ENCODE peak calls at places on chromosomes 13 and 19, in eight cellular contexts. One of them, this sample, is unnamed.

GRCh38 chr13:41107104-41107571 is 25.5 kb downstream of the KBTBD6 start:
- DNase-seq in heart left ventricle: no peak
- DNase-seq in psoas muscle: no peak
- DNase-seq in colonic mucosa: no peak
- DNase-seq in K562: no peak
- DNase-seq in stomach: no peak
- DNase-seq in PC-9: no peak
- DNase-seq in trophoblast cell: no peak
- DNase-seq in this sample: no peak

GRCh38 chr13:80598189-80598588 is 257.3 kb upstream of the SPRY2 start:
- DNase-seq in colonic mucosa: no peak
- DNase-seq in heart left ventricle: no peak
- DNase-seq in K562: no peak
- DNase-seq in stomach: no peak
- DNase-seq in PC-9: no peak
- DNase-seq in psoas muscle: no peak
- DNase-seq in trophoblast cell: no peak
- DNase-seq in this sample: no peak

GRCh38 chr19:18611327-18612050 is 1.2 kb upstream of the TMEM59L start:
- DNase-seq in colonic mucosa: no peak
- DNase-seq in heart left ventricle: no peak
- DNase-seq in K562: peak
- DNase-seq in stomach: no peak
- DNase-seq in psoas muscle: no peak
- DNase-seq in PC-9: no peak
- DNase-seq in trophoblast cell: peak
- DNase-seq in this sample: no peak

GRCh38 chr19:17333611-17334413 is 843 bp downstream of the ANO8 start:
- DNase-seq in heart left ventricle: no peak
- DNase-seq in colonic mucosa: no peak
- DNase-seq in K562: peak
- DNase-seq in stomach: peak
- DNase-seq in PC-9: peak
- DNase-seq in psoas muscle: no peak
- DNase-seq in trophoblast cell: no peak
- DNase-seq in this sample: no peak

GRCh38 chr13:51906581-51906980 is 44.8 kb downstream of the CCDC70 start:
- DNase-seq in psoas muscle: no peak
- DNase-seq in stomach: peak
- DNase-seq in PC-9: no peak
- DNase-seq in heart left ventricle: no peak
- DNase-seq in trophoblast cell: no peak
- DNase-seq in K562: no peak
- DNase-seq in colonic mucosa: no peak
- DNase-seq in this sample: no peak

GRCh38 chr19:30870861-30871260 is 478.4 kb downstream of the TSHZ3 start:
- DNase-seq in stomach: no peak
- DNase-seq in PC-9: no peak
- DNase-seq in trophoblast cell: no peak
- DNase-seq in colonic mucosa: no peak
- DNase-seq in K562: no peak
- DNase-seq in heart left ventricle: no peak
- DNase-seq in psoas muscle: no peak
- DNase-seq in this sample: no peak

GRCh38 chr19:56594783-56595547 is at the start of gene ZNF71:
- DNase-seq in trophoblast cell: peak
- DNase-seq in K562: peak
- DNase-seq in psoas muscle: peak
- DNase-seq in heart left ventricle: peak
- DNase-seq in colonic mucosa: peak
- DNase-seq in stomach: peak
- DNase-seq in PC-9: peak
- DNase-seq in this sample: peak

GRCh38 chr13:39603424-39603947 is 493 bp upstream of the LHFPL6 start:
- DNase-seq in trophoblast cell: peak
- DNase-seq in colonic mucosa: no peak
- DNase-seq in PC-9: no peak
- DNase-seq in heart left ventricle: peak
- DNase-seq in psoas muscle: no peak
- DNase-seq in K562: no peak
- DNase-seq in stomach: no peak
- DNase-seq in this sample: no peak

GRCh38 chr13:24110011-24110410 is 50.5 kb upstream of the SPATA13 start:
- DNase-seq in trophoblast cell: no peak
- DNase-seq in colonic mucosa: no peak
- DNase-seq in K562: no peak
- DNase-seq in psoas muscle: no peak
- DNase-seq in PC-9: no peak
- DNase-seq in heart left ventricle: no peak
- DNase-seq in stomach: no peak
- DNase-seq in this sample: no peak

GRCh38 chr19:29961311-29961710 is 19.3 kb downstream of the URI1 start:
- DNase-seq in stomach: no peak
- DNase-seq in PC-9: no peak
- DNase-seq in heart left ventricle: no peak
- DNase-seq in psoas muscle: no peak
- DNase-seq in colonic mucosa: no peak
- DNase-seq in trophoblast cell: no peak
- DNase-seq in K562: no peak
- DNase-seq in this sample: no peak

GRCh38 chr13:25286308-25286968 is 850 bp downstream of the MTMR6 start:
- DNase-seq in stomach: no peak
- DNase-seq in psoas muscle: no peak
- DNase-seq in PC-9: peak
- DNase-seq in heart left ventricle: no peak
- DNase-seq in colonic mucosa: peak
- DNase-seq in trophoblast cell: peak
- DNase-seq in K562: no peak
- DNase-seq in this sample: no peak

GRCh38 chr19:32294871-32295438 is 50.5 kb upstream of the ZNF507 start:
- DNase-seq in stomach: no peak
- DNase-seq in PC-9: no peak
- DNase-seq in heart left ventricle: no peak
- DNase-seq in trophoblast cell: no peak
- DNase-seq in K562: no peak
- DNase-seq in colonic mucosa: no peak
- DNase-seq in psoas muscle: no peak
- DNase-seq in this sample: no peak

GRCh38 chr19:16361254-16361653 is 36.6 kb downstream of the KLF2 start:
- DNase-seq in psoas muscle: no peak
- DNase-seq in PC-9: no peak
- DNase-seq in colonic mucosa: no peak
- DNase-seq in trophoblast cell: no peak
- DNase-seq in stomach: no peak
- DNase-seq in heart left ventricle: no peak
- DNase-seq in K562: no peak
- DNase-seq in this sample: no peak

GRCh38 chr19:28541029-28541428 is 671.9 kb downstream of the UQCRFS1 start:
- DNase-seq in PC-9: no peak
- DNase-seq in trophoblast cell: no peak
- DNase-seq in colonic mucosa: no peak
- DNase-seq in heart left ventricle: no peak
- DNase-seq in K562: no peak
- DNase-seq in stomach: no peak
- DNase-seq in psoas muscle: no peak
- DNase-seq in this sample: no peak

GRCh38 chr19:50263176-50263575 is 59.8 kb downstream of the MYH14 start:
- DNase-seq in trophoblast cell: no peak
- DNase-seq in heart left ventricle: no peak
- DNase-seq in psoas muscle: no peak
- DNase-seq in stomach: no peak
- DNase-seq in colonic mucosa: no peak
- DNase-seq in K562: no peak
- DNase-seq in PC-9: no peak
- DNase-seq in this sample: no peak

DNA sequence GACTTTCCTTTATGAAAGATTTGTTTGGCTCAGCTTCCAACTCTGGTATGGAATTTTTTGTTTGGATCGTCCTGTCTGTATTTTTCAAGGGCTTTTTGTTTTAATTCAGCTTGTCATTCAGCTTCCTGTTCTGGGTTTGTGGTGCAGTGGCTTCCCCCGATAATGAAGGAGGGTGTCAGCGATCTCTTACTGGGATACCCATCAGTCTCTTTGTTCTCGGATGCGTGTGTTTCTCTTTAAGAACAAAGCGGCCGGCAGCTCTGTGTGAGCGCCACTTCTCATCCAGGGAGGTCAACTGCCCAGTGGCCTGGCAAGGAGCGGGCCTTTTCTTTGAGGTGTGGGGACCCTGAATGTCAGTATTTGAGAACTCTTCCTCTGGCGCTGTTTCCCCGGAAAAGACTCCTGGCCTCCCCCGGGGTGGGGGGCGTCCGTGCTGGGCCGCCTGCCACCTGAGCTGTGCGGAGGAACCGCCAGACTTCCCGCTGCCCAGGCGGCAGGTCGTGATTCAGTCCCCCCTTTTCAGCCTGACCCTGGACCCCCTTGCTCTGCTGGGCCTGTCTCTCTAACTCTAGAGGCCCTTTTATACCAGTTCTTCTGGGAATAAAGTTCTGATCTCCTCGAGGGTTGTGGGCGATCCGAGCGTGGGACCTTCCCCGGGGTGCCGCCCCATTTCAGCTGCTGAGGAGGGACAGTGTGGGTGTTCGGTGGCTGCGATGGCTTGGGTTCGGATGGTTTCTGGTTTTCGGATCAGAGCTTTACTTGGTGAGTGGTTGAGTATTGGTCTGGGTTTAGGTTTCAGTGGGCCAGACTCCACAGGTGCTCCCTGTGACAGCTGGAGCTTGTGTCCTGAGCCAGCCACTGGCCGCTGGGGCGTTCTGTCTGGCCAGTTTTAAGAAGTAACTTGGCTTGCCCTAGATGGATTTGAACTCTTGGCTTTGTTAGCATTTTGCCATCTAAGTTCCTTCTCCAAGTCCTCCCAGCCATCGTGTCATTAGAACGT is 3.4 kb downstream of the SF3A2 start:
- DNase-seq in heart left ventricle: no peak
- DNase-seq in trophoblast cell: no peak
- DNase-seq in K562: peak
- DNase-seq in colonic mucosa: no peak
- DNase-seq in stomach: no peak
- DNase-seq in psoas muscle: no peak
- DNase-seq in PC-9: no peak
- DNase-seq in this sample: no peak
- H3K4me3 ChIP-seq in heart left ventricle: peak
- H3K4me3 ChIP-seq in trophoblast cell: no peak
- H3K4me3 ChIP-seq in K562: peak
- H3K4me3 ChIP-seq in colonic mucosa: peak
- H3K4me3 ChIP-seq in stomach: peak
- H3K4me3 ChIP-seq in psoas muscle: peak
- H3K4me3 ChIP-seq in PC-9: peak
- H3K4me3 ChIP-seq in this sample: peak

GRCh38 chr13:32840840-32841713 is 175.1 kb upstream of the KL start:
- DNase-seq in stomach: peak
- DNase-seq in PC-9: no peak
- DNase-seq in trophoblast cell: no peak
- DNase-seq in psoas muscle: no peak
- DNase-seq in heart left ventricle: peak
- DNase-seq in colonic mucosa: no peak
- DNase-seq in K562: no peak
- DNase-seq in this sample: no peak

GRCh38 chr13:32837307-32837972 is 178.8 kb upstream of the KL start:
- DNase-seq in heart left ventricle: no peak
- DNase-seq in stomach: no peak
- DNase-seq in PC-9: no peak
- DNase-seq in trophoblast cell: no peak
- DNase-seq in colonic mucosa: no peak
- DNase-seq in K562: no peak
- DNase-seq in psoas muscle: no peak
- DNase-seq in this sample: no peak

GRCh38 chr13:32837973-32838940 is 178.0 kb upstream of the KL start:
- DNase-seq in PC-9: no peak
- DNase-seq in psoas muscle: no peak
- DNase-seq in stomach: no peak
- DNase-seq in trophoblast cell: no peak
- DNase-seq in colonic mucosa: no peak
- DNase-seq in K562: no peak
- DNase-seq in heart left ventricle: no peak
- DNase-seq in this sample: no peak

GRCh38 chr13:32840113-32840512 is 176.1 kb upstream of the KL start:
- DNase-seq in trophoblast cell: no peak
- DNase-seq in heart left ventricle: no peak
- DNase-seq in psoas muscle: no peak
- DNase-seq in stomach: no peak
- DNase-seq in PC-9: no peak
- DNase-seq in K562: no peak
- DNase-seq in colonic mucosa: no peak
- DNase-seq in this sample: no peak

DNA sequence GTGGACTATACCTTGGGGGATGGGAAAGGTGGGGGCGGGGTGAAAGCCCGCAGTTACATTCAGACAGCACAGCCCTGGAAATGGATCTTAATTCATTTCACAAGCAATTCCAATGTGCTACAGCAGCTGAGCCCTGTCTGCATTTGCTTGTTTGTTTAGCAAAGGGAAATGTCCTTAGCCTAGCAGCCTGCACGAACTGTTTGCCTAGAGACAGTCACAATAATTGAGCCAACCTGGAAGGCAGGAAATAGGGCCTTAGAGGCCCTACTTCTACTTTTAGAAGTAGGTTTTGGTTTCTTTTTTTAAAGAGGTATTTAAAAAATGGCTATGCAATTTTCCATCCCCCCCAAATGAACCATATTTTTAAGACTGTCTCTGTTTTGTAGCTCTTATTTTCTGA is 177.2 kb upstream of the KL start:
- DNase-seq in heart left ventricle: no peak
- DNase-seq in trophoblast cell: no peak
- DNase-seq in psoas muscle: no peak
- DNase-seq in stomach: peak
- DNase-seq in K562: no peak
- DNase-seq in colonic mucosa: no peak
- DNase-seq in PC-9: no peak
- DNase-seq in this sample: no peak
- H3K27ac ChIP-seq in heart left ventricle: no peak
- H3K27ac ChIP-seq in trophoblast cell: no peak
- H3K27ac ChIP-seq in psoas muscle: no peak
- H3K27ac ChIP-seq in stomach: peak
- H3K27ac ChIP-seq in K562: no peak
- H3K27ac ChIP-seq in colonic mucosa: no peak
- H3K27ac ChIP-seq in PC-9: no peak
- H3K27ac ChIP-seq in this sample: peak

DNA sequence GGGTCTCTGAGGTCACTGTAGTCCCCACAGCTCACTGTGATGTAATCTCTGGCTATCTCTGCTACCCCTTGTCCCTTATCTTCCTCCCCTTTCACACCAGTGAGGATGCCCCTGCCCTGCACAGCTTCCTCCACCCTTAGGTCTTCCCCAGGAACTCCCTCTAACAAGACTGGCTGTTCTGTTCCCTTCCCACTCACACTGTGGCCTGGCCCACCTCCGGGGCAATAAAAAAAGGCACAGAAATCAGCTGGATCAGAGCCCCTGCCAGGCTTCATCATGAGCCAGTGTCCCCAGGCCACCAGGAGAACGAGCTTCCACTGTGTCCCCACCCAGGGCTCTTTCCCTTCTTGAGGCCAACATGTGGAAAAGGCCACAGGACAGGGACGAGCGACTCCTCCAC is 4.6 kb downstream of the CEACAM3 start:
- DNase-seq in K562: no peak
- DNase-seq in stomach: no peak
- DNase-seq in trophoblast cell: no peak
- DNase-seq in PC-9: no peak
- DNase-seq in heart left ventricle: no peak
- DNase-seq in psoas muscle: no peak
- DNase-seq in colonic mucosa: no peak
- DNase-seq in this sample: no peak
- H3K4me3 ChIP-seq in K562: no peak
- H3K4me3 ChIP-seq in stomach: no peak
- H3K4me3 ChIP-seq in trophoblast cell: no peak
- H3K4me3 ChIP-seq in PC-9: no peak
- H3K4me3 ChIP-seq in heart left ventricle: no peak
- H3K4me3 ChIP-seq in psoas muscle: no peak
- H3K4me3 ChIP-seq in colonic mucosa: no peak
- H3K4me3 ChIP-seq in this sample: no peak

GRCh38 chr13:113483504-113484287 is 6.8 kb downstream of the DCUN1D2 start:
- DNase-seq in heart left ventricle: no peak
- DNase-seq in K562: no peak
- DNase-seq in stomach: no peak
- DNase-seq in PC-9: no peak
- DNase-seq in colonic mucosa: no peak
- DNase-seq in psoas muscle: no peak
- DNase-seq in trophoblast cell: no peak
- DNase-seq in this sample: no peak
- H3K27ac ChIP-seq in heart left ventricle: peak
- H3K27ac ChIP-seq in K562: no peak
- H3K27ac ChIP-seq in stomach: no peak
- H3K27ac ChIP-seq in PC-9: no peak
- H3K27ac ChIP-seq in colonic mucosa: no peak
- H3K27ac ChIP-seq in psoas muscle: peak
- H3K27ac ChIP-seq in trophoblast cell: no peak
- H3K27ac ChIP-seq in this sample: no peak